ENCODE peak calls at places on chromosome 10, in five cellular contexts. One of them, this sample, is unnamed.

GRCh38 chr10:4754143-4754542 is 71.9 kb upstream of the AKR1E2 start:
- DNase-seq in astrocyte of the spinal cord: no peak
- DNase-seq in IMR-90: no peak
- DNase-seq in SK-N-SH: no peak
- DNase-seq in fibroblast of mammary gland: no peak
- DNase-seq in this sample: no peak

GRCh38 chr10:6037975-6038624 is 24.1 kb downstream of the IL2RA start:
- DNase-seq in astrocyte of the spinal cord: no peak
- DNase-seq in IMR-90: no peak
- DNase-seq in SK-N-SH: no peak
- DNase-seq in fibroblast of mammary gland: no peak
- DNase-seq in this sample: no peak

GRCh38 chr10:29254123-29255046 is 34.5 kb upstream of the LYZL1 start:
- DNase-seq in astrocyte of the spinal cord: no peak
- DNase-seq in IMR-90: no peak
- DNase-seq in SK-N-SH: peak
- DNase-seq in fibroblast of mammary gland: no peak
- DNase-seq in this sample: no peak

GRCh38 chr10:89064764-89065163 is 74.2 kb downstream of the FAS start:
- DNase-seq in astrocyte of the spinal cord: peak
- DNase-seq in IMR-90: no peak
- DNase-seq in SK-N-SH: no peak
- DNase-seq in fibroblast of mammary gland: peak
- DNase-seq in this sample: no peak

GRCh38 chr10:69348824-69349541 is 67.7 kb downstream of the TACR2 start:
- DNase-seq in astrocyte of the spinal cord: peak
- DNase-seq in IMR-90: peak
- DNase-seq in SK-N-SH: peak
- DNase-seq in fibroblast of mammary gland: peak
- DNase-seq in this sample: peak

GRCh38 chr10:88913157-88913556 is 33.1 kb downstream of the STAMBPL1 start:
- DNase-seq in astrocyte of the spinal cord: no peak
- DNase-seq in IMR-90: peak
- DNase-seq in SK-N-SH: peak
- DNase-seq in fibroblast of mammary gland: peak
- DNase-seq in this sample: no peak

GRCh38 chr10:101217450-101218281 is 11.6 kb downstream of the LBX1 start:
- DNase-seq in astrocyte of the spinal cord: no peak
- DNase-seq in IMR-90: peak
- DNase-seq in SK-N-SH: peak
- DNase-seq in fibroblast of mammary gland: peak
- DNase-seq in this sample: no peak

GRCh38 chr10:105679781-105680180 is 1038.7 kb downstream of the SORCS3 start:
- DNase-seq in astrocyte of the spinal cord: no peak
- DNase-seq in IMR-90: no peak
- DNase-seq in SK-N-SH: no peak
- DNase-seq in fibroblast of mammary gland: no peak
- DNase-seq in this sample: no peak

GRCh38 chr10:71396714-71397339 is at the start of gene CDH23:
- DNase-seq in astrocyte of the spinal cord: no peak
- DNase-seq in IMR-90: no peak
- DNase-seq in SK-N-SH: peak
- DNase-seq in fibroblast of mammary gland: no peak
- DNase-seq in this sample: no peak

GRCh38 chr10:58087896-58088295 is 179.8 kb downstream of the IPMK start:
- DNase-seq in astrocyte of the spinal cord: no peak
- DNase-seq in IMR-90: no peak
- DNase-seq in SK-N-SH: no peak
- DNase-seq in fibroblast of mammary gland: no peak
- DNase-seq in this sample: peak

GRCh38 chr10:53754851-53755250 is 982.3 kb upstream of the MBL2 start:
- DNase-seq in astrocyte of the spinal cord: no peak
- DNase-seq in IMR-90: no peak
- DNase-seq in SK-N-SH: no peak
- DNase-seq in fibroblast of mammary gland: no peak
- DNase-seq in this sample: no peak

GRCh38 chr10:69508738-69509340 is 57.6 kb downstream of the TSPAN15 start:
- DNase-seq in astrocyte of the spinal cord: no peak
- DNase-seq in IMR-90: no peak
- DNase-seq in SK-N-SH: peak
- DNase-seq in fibroblast of mammary gland: no peak
- DNase-seq in this sample: no peak

DNA sequence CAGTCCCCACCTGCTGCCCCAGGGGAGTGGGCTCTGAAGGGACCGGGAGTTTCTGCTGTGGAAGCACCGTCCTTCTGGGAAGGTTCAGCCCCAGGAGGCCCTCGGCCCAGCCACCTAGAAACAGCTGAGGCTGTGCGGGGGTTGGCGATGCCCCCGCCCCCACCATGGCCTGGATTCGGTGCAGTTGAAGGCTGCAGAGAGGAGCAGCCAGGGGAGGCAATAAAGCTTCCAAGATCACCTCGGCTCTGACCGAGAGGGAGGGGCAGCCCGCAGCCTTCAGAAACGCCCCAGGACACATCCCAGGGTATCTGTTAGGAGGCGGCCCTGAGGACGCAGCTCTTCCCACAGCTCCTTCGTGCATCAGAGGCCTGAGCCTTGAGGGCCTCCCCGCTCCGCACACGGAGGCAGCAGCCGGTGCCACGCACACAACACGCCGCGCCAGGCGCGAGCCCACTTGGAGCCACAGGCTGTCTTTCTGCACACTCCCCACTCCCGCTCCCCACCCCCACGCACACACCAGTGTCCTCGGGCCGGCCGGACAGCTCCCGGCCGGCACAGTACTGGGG is 1.6 kb downstream of the KNDC1 start:
- DNase-seq in astrocyte of the spinal cord: no peak
- DNase-seq in IMR-90: no peak
- DNase-seq in SK-N-SH: no peak
- DNase-seq in fibroblast of mammary gland: no peak
- DNase-seq in this sample: no peak
- H3K4me3 ChIP-seq in astrocyte of the spinal cord: no peak
- H3K4me3 ChIP-seq in IMR-90: peak
- H3K4me3 ChIP-seq in SK-N-SH: no peak
- H3K4me3 ChIP-seq in fibroblast of mammary gland: no peak
- H3K4me3 ChIP-seq in this sample: no peak

DNA sequence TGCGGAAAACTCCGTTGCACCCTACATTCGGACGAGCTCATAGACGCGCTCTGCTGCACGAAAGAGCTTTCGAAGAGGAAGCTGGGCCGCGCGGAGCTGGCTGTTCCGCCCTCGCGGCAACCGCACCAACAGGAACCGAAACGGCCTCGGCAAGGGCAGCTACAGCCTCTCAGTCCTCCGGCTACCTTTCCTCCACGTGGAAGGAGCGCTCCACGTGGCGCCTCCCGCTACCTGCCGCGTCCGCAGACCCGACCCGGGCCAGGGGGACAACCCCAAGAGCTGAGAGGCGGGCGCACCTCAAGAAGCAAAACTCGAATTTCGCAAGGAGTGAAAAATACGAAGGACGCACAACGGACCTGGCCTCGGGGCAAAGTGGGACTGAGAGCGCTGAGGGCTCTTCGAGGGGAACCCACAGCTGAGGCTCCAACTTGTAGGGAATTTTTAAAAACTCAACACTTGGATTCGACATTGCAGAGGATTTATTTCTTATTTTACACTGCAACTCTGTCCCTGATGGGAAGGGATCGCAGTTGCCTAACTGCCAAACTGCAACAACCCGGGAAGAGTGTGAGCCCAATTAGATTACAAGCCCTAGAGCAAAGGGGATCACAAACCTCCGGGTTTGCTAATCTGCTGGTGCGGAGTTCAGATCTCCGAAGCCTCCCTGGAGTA is 1.4 kb downstream of the HPSE2 start:
- DNase-seq in astrocyte of the spinal cord: peak
- DNase-seq in IMR-90: peak
- DNase-seq in SK-N-SH: peak
- DNase-seq in fibroblast of mammary gland: peak
- DNase-seq in this sample: peak
- TF ChIP-seq CTCF in astrocyte of the spinal cord: no peak
- TF ChIP-seq CTCF in IMR-90: no peak
- TF ChIP-seq CTCF in SK-N-SH: no peak
- TF ChIP-seq CTCF in fibroblast of mammary gland: no peak
- TF ChIP-seq CTCF in this sample: no peak

GRCh38 chr10:131050162-131050766 is 261.3 kb downstream of the TCERG1L start:
- DNase-seq in astrocyte of the spinal cord: no peak
- DNase-seq in IMR-90: no peak
- DNase-seq in SK-N-SH: no peak
- DNase-seq in fibroblast of mammary gland: no peak
- DNase-seq in this sample: no peak

GRCh38 chr10:131049051-131049450 is 262.5 kb downstream of the TCERG1L start:
- DNase-seq in astrocyte of the spinal cord: no peak
- DNase-seq in IMR-90: no peak
- DNase-seq in SK-N-SH: no peak
- DNase-seq in fibroblast of mammary gland: no peak
- DNase-seq in this sample: no peak

GRCh38 chr10:131046194-131046593 is 265.3 kb downstream of the TCERG1L start:
- DNase-seq in astrocyte of the spinal cord: no peak
- DNase-seq in IMR-90: no peak
- DNase-seq in SK-N-SH: no peak
- DNase-seq in fibroblast of mammary gland: no peak
- DNase-seq in this sample: no peak

GRCh38 chr10:131047501-131047900 is 264.0 kb downstream of the TCERG1L start:
- DNase-seq in astrocyte of the spinal cord: no peak
- DNase-seq in IMR-90: no peak
- DNase-seq in SK-N-SH: no peak
- DNase-seq in fibroblast of mammary gland: no peak
- DNase-seq in this sample: peak

DNA sequence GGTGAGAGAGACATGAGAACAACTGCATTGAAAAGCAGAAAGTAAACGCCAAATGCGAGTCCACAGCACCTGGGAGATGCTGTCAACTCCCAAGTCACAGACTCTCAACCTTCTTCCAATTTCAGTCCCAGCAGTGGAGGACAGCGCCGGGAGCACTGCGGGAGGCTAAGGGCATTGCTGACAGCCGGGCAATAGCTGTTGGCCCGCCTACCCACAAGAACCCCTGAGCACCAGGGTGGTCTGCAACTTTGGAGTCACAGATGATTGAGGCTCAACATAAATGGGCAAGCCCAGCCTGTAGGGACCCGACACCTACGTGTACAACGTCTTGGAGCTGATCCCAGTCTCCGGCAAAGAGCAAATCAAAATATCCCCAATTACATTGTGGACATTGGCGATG is 262.9 kb downstream of the TCERG1L start:
- DNase-seq in astrocyte of the spinal cord: no peak
- DNase-seq in IMR-90: no peak
- DNase-seq in SK-N-SH: no peak
- DNase-seq in fibroblast of mammary gland: no peak
- DNase-seq in this sample: no peak
- H3K4me3 ChIP-seq in astrocyte of the spinal cord: no peak
- H3K4me3 ChIP-seq in IMR-90: no peak
- H3K4me3 ChIP-seq in SK-N-SH: no peak
- H3K4me3 ChIP-seq in fibroblast of mammary gland: no peak
- H3K4me3 ChIP-seq in this sample: no peak

GRCh38 chr10:48976208-48976607 is 36.6 kb upstream of the LRRC18 start:
- DNase-seq in astrocyte of the spinal cord: peak
- DNase-seq in IMR-90: peak
- DNase-seq in SK-N-SH: peak
- DNase-seq in fibroblast of mammary gland: peak
- DNase-seq in this sample: peak
- TF ChIP-seq CTCF in astrocyte of the spinal cord: no peak
- TF ChIP-seq CTCF in IMR-90: peak
- TF ChIP-seq CTCF in SK-N-SH: no peak
- TF ChIP-seq CTCF in fibroblast of mammary gland: peak
- TF ChIP-seq CTCF in this sample: peak

DNA sequence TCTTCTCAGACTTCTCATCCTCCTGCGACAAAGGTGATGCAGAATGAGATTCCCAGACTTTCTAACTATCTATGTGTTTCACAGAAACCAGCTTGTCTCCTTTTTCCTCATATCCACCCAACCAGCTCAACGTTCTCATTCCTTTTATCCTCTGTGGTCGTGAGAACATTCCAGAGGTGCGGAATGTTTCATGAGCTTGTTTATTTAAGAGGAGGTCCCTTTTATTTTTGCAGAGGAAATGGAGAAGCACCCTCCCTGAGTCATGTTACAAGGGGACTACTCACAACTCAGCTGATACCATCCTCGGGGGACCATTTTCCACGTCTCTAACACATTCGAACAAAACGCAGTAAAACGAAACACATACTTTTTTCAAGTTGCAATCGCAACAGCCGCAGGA is 93.2 kb downstream of the ZRANB1 start:
- DNase-seq in astrocyte of the spinal cord: peak
- DNase-seq in IMR-90: peak
- DNase-seq in SK-N-SH: no peak
- DNase-seq in fibroblast of mammary gland: peak
- DNase-seq in this sample: peak
- H3K4me3 ChIP-seq in astrocyte of the spinal cord: peak
- H3K4me3 ChIP-seq in IMR-90: peak
- H3K4me3 ChIP-seq in SK-N-SH: no peak
- H3K4me3 ChIP-seq in fibroblast of mammary gland: no peak
- H3K4me3 ChIP-seq in this sample: no peak

DNA sequence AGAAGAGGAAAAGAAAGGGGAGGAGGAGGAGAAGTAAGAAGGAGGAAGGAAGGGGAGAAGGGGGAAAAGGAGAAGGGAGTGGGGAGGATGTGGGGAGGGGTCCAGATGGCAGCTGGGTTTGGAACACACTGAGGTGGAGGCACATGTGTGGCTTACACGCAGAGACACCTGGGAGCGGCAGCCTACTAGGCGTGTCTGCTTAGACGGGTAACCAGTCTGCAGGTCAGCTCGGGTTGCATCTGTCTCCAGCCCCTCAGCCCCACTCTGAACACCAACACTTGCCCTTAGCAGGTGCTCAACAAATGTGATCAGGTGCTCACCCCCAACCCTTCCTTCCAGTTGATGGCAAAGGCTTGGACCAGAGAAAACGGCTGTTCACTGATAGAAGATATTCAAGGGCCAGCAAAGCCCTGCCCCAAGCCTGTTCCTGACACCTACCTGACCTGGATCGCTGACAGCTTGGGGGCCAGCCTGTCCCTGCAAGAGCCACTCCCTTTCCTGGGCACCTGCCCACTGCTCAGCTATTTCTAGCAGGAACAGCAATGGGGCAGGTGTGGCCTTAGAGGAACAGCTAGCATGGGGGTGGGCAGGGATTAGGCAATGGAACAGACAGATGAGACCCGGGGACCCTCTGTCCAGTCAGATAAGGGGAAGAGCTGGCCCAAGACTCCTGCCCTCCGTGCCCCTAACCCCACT is 70.5 kb downstream of the SH3PXD2A start:
- DNase-seq in astrocyte of the spinal cord: no peak
- DNase-seq in IMR-90: no peak
- DNase-seq in SK-N-SH: no peak
- DNase-seq in fibroblast of mammary gland: no peak
- DNase-seq in this sample: no peak
- TF ChIP-seq CTCF in astrocyte of the spinal cord: no peak
- TF ChIP-seq CTCF in IMR-90: no peak
- TF ChIP-seq CTCF in SK-N-SH: no peak
- TF ChIP-seq CTCF in fibroblast of mammary gland: no peak
- TF ChIP-seq CTCF in this sample: no peak

DNA sequence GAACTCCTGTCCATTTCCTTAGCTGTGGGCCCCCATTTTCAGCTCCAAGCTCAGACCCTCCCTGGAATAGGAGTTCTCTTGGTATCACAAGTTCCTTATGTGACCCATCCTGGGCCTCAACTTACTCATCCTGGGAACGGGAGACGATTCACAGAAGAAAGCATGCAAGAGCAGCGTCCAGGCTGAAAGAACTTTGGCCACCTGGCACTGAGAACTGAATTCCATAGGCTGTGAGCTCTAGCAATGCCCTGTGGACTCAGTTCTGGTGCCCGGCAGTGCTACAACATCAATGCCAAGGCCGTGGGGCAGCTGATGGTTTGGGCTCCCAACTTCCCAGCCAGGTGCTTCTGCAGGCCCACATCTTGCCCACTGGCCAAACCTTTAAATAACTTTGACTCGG is 3.9 kb upstream of the CUEDC2 start:
- DNase-seq in astrocyte of the spinal cord: no peak
- DNase-seq in IMR-90: no peak
- DNase-seq in SK-N-SH: no peak
- DNase-seq in fibroblast of mammary gland: no peak
- DNase-seq in this sample: no peak
- H3K4me3 ChIP-seq in astrocyte of the spinal cord: no peak
- H3K4me3 ChIP-seq in IMR-90: no peak
- H3K4me3 ChIP-seq in SK-N-SH: no peak
- H3K4me3 ChIP-seq in fibroblast of mammary gland: peak
- H3K4me3 ChIP-seq in this sample: no peak